ENCODE peak calls at places on chromosomes 1 and 21, in five cellular contexts. One of them, this sample, is unnamed.
A peak's percentile ranks its signal among the peaks of the same experiment; 100 is the strongest.

GRCh38 chr1:14824314-14824915 is 225.9 kb downstream of the KAZN start:
- DNase-seq in GDM1: no peak
- DNase-seq in stimulated activated CD8-positive, alpha-beta memory T cell treated with anti-CD3 and anti-CD28 coated beads, Interleukin-7, amount 100 ng/mL, for 24 hours: no peak
- DNase-seq in activated T-cell treated with anti-CD3 and anti-CD28 coated beads for 1 hour: no peak
- DNase-seq in myocyte: no peak
- DNase-seq in this sample: no peak

GRCh38 chr1:60923287-60924110 is 158.9 kb upstream of the NFIA start:
- DNase-seq in activated T-cell treated with anti-CD3 and anti-CD28 coated beads for 1 hour: no peak
- DNase-seq in stimulated activated CD8-positive, alpha-beta memory T cell treated with anti-CD3 and anti-CD28 coated beads, Interleukin-7, amount 100 ng/mL, for 24 hours: no peak
- DNase-seq in GDM1: no peak
- DNase-seq in myocyte: no peak
- DNase-seq in this sample: no peak

GRCh38 chr21:17612023-17612564 is 607 bp downstream of the BTG3 start:
- DNase-seq in activated T-cell treated with anti-CD3 and anti-CD28 coated beads for 1 hour: peak; percentile 8
- DNase-seq in GDM1: no peak
- DNase-seq in stimulated activated CD8-positive, alpha-beta memory T cell treated with anti-CD3 and anti-CD28 coated beads, Interleukin-7, amount 100 ng/mL, for 24 hours: peak; percentile 8
- DNase-seq in myocyte: no peak
- DNase-seq in this sample: peak; percentile 53

GRCh38 chr1:7663451-7664146 is 107.5 kb upstream of the VAMP3 start:
- DNase-seq in GDM1: no peak
- DNase-seq in myocyte: no peak
- DNase-seq in stimulated activated CD8-positive, alpha-beta memory T cell treated with anti-CD3 and anti-CD28 coated beads, Interleukin-7, amount 100 ng/mL, for 24 hours: no peak
- DNase-seq in activated T-cell treated with anti-CD3 and anti-CD28 coated beads for 1 hour: no peak
- DNase-seq in this sample: no peak

GRCh38 chr1:93608188-93609109 is 73.2 kb downstream of the BCAR3 start:
- DNase-seq in activated T-cell treated with anti-CD3 and anti-CD28 coated beads for 1 hour: no peak
- DNase-seq in GDM1: no peak
- DNase-seq in stimulated activated CD8-positive, alpha-beta memory T cell treated with anti-CD3 and anti-CD28 coated beads, Interleukin-7, amount 100 ng/mL, for 24 hours: no peak
- DNase-seq in myocyte: peak; percentile 66
- DNase-seq in this sample: peak; percentile 79

GRCh38 chr1:77889240-77889637 is 815 bp downstream of the NEXN start:
- DNase-seq in myocyte: peak; percentile 50
- DNase-seq in stimulated activated CD8-positive, alpha-beta memory T cell treated with anti-CD3 and anti-CD28 coated beads, Interleukin-7, amount 100 ng/mL, for 24 hours: no peak
- DNase-seq in GDM1: no peak
- DNase-seq in activated T-cell treated with anti-CD3 and anti-CD28 coated beads for 1 hour: no peak
- DNase-seq in this sample: peak; percentile 73

GRCh38 chr1:11736746-11737639 is 1.1 kb downstream of the AGTRAP start:
- DNase-seq in GDM1: peak; percentile 14
- DNase-seq in activated T-cell treated with anti-CD3 and anti-CD28 coated beads for 1 hour: no peak
- DNase-seq in myocyte: peak; percentile 55
- DNase-seq in stimulated activated CD8-positive, alpha-beta memory T cell treated with anti-CD3 and anti-CD28 coated beads, Interleukin-7, amount 100 ng/mL, for 24 hours: no peak
- DNase-seq in this sample: peak; percentile 74

GRCh38 chr21:17925000-17925610 is 105.9 kb upstream of the C21orf91 start:
- DNase-seq in myocyte: peak; percentile 68
- DNase-seq in activated T-cell treated with anti-CD3 and anti-CD28 coated beads for 1 hour: peak; percentile 25
- DNase-seq in GDM1: peak; percentile 9
- DNase-seq in stimulated activated CD8-positive, alpha-beta memory T cell treated with anti-CD3 and anti-CD28 coated beads, Interleukin-7, amount 100 ng/mL, for 24 hours: no peak
- DNase-seq in this sample: peak; percentile 59

GRCh38 chr1:7893529-7894180 is 40.8 kb upstream of the UTS2 start:
- DNase-seq in GDM1: no peak
- DNase-seq in myocyte: peak; percentile 65
- DNase-seq in activated T-cell treated with anti-CD3 and anti-CD28 coated beads for 1 hour: no peak
- DNase-seq in stimulated activated CD8-positive, alpha-beta memory T cell treated with anti-CD3 and anti-CD28 coated beads, Interleukin-7, amount 100 ng/mL, for 24 hours: no peak
- DNase-seq in this sample: peak; percentile 61

GRCh38 chr21:16040601-16041000 is 310.8 kb downstream of the USP25 start:
- DNase-seq in stimulated activated CD8-positive, alpha-beta memory T cell treated with anti-CD3 and anti-CD28 coated beads, Interleukin-7, amount 100 ng/mL, for 24 hours: no peak
- DNase-seq in myocyte: peak; percentile 5
- DNase-seq in GDM1: no peak
- DNase-seq in activated T-cell treated with anti-CD3 and anti-CD28 coated beads for 1 hour: no peak
- DNase-seq in this sample: peak; percentile 45

GRCh38 chr1:195617157-195617556 is 991.1 kb downstream of the KCNT2 start:
- DNase-seq in stimulated activated CD8-positive, alpha-beta memory T cell treated with anti-CD3 and anti-CD28 coated beads, Interleukin-7, amount 100 ng/mL, for 24 hours: no peak
- DNase-seq in GDM1: no peak
- DNase-seq in activated T-cell treated with anti-CD3 and anti-CD28 coated beads for 1 hour: no peak
- DNase-seq in myocyte: no peak
- DNase-seq in this sample: no peak

GRCh38 chr1:191541741-191542140 is 616.5 kb upstream of the RGS18 start:
- DNase-seq in activated T-cell treated with anti-CD3 and anti-CD28 coated beads for 1 hour: no peak
- DNase-seq in stimulated activated CD8-positive, alpha-beta memory T cell treated with anti-CD3 and anti-CD28 coated beads, Interleukin-7, amount 100 ng/mL, for 24 hours: no peak
- DNase-seq in GDM1: no peak
- DNase-seq in myocyte: no peak
- DNase-seq in this sample: no peak

GRCh38 chr1:28579374-28579773 is 12.7 kb upstream of the RAB42 start:
- DNase-seq in GDM1: no peak
- DNase-seq in stimulated activated CD8-positive, alpha-beta memory T cell treated with anti-CD3 and anti-CD28 coated beads, Interleukin-7, amount 100 ng/mL, for 24 hours: no peak
- DNase-seq in myocyte: no peak
- DNase-seq in activated T-cell treated with anti-CD3 and anti-CD28 coated beads for 1 hour: no peak
- DNase-seq in this sample: peak; percentile 3

GRCh38 chr1:55741516-55741915 is 526.4 kb upstream of the USP24 start:
- DNase-seq in stimulated activated CD8-positive, alpha-beta memory T cell treated with anti-CD3 and anti-CD28 coated beads, Interleukin-7, amount 100 ng/mL, for 24 hours: no peak
- DNase-seq in GDM1: no peak
- DNase-seq in myocyte: no peak
- DNase-seq in activated T-cell treated with anti-CD3 and anti-CD28 coated beads for 1 hour: no peak
- DNase-seq in this sample: peak; percentile 53

GRCh38 chr1:243495442-243496172 is 239.8 kb downstream of the SDCCAG8 start:
- DNase-seq in myocyte: peak; percentile 63
- DNase-seq in GDM1: no peak
- DNase-seq in stimulated activated CD8-positive, alpha-beta memory T cell treated with anti-CD3 and anti-CD28 coated beads, Interleukin-7, amount 100 ng/mL, for 24 hours: no peak
- DNase-seq in activated T-cell treated with anti-CD3 and anti-CD28 coated beads for 1 hour: no peak
- DNase-seq in this sample: peak; percentile 27

GRCh38 chr1:41830711-41831110 is 88.0 kb downstream of the HIVEP3 start:
- DNase-seq in myocyte: no peak
- DNase-seq in activated T-cell treated with anti-CD3 and anti-CD28 coated beads for 1 hour: no peak
- DNase-seq in stimulated activated CD8-positive, alpha-beta memory T cell treated with anti-CD3 and anti-CD28 coated beads, Interleukin-7, amount 100 ng/mL, for 24 hours: no peak
- DNase-seq in GDM1: no peak
- DNase-seq in this sample: peak; percentile 11

GRCh38 chr1:199751524-199751923 is 276.0 kb upstream of the NR5A2 start:
- DNase-seq in GDM1: no peak
- DNase-seq in activated T-cell treated with anti-CD3 and anti-CD28 coated beads for 1 hour: no peak
- DNase-seq in stimulated activated CD8-positive, alpha-beta memory T cell treated with anti-CD3 and anti-CD28 coated beads, Interleukin-7, amount 100 ng/mL, for 24 hours: no peak
- DNase-seq in myocyte: no peak
- DNase-seq in this sample: no peak

GRCh38 chr21:37536616-37537278 is 170.2 kb downstream of the DYRK1A start:
- DNase-seq in myocyte: no peak
- DNase-seq in stimulated activated CD8-positive, alpha-beta memory T cell treated with anti-CD3 and anti-CD28 coated beads, Interleukin-7, amount 100 ng/mL, for 24 hours: no peak
- DNase-seq in activated T-cell treated with anti-CD3 and anti-CD28 coated beads for 1 hour: no peak
- DNase-seq in GDM1: peak; percentile 56
- DNase-seq in this sample: no peak

GRCh38 chr1:228060458-228061190 is 21.9 kb upstream of the ARF1 start:
- DNase-seq in activated T-cell treated with anti-CD3 and anti-CD28 coated beads for 1 hour: no peak
- DNase-seq in GDM1: no peak
- DNase-seq in myocyte: no peak
- DNase-seq in stimulated activated CD8-positive, alpha-beta memory T cell treated with anti-CD3 and anti-CD28 coated beads, Interleukin-7, amount 100 ng/mL, for 24 hours: no peak
- DNase-seq in this sample: peak; percentile 27

GRCh38 chr1:239982762-239983161 is 108.9 kb upstream of the FMN2 start:
- DNase-seq in GDM1: no peak
- DNase-seq in activated T-cell treated with anti-CD3 and anti-CD28 coated beads for 1 hour: no peak
- DNase-seq in myocyte: peak; percentile 33
- DNase-seq in stimulated activated CD8-positive, alpha-beta memory T cell treated with anti-CD3 and anti-CD28 coated beads, Interleukin-7, amount 100 ng/mL, for 24 hours: no peak
- DNase-seq in this sample: no peak

GRCh38 chr1:39410915-39411436 is 80.5 kb upstream of the BMP8A start:
- DNase-seq in stimulated activated CD8-positive, alpha-beta memory T cell treated with anti-CD3 and anti-CD28 coated beads, Interleukin-7, amount 100 ng/mL, for 24 hours: no peak
- DNase-seq in myocyte: peak; percentile 92
- DNase-seq in GDM1: no peak
- DNase-seq in activated T-cell treated with anti-CD3 and anti-CD28 coated beads for 1 hour: peak; percentile 53
- DNase-seq in this sample: peak; percentile 94

GRCh38 chr1:37513795-37514349 is 694 bp downstream of the MEAF6 start:
- DNase-seq in myocyte: no peak
- DNase-seq in activated T-cell treated with anti-CD3 and anti-CD28 coated beads for 1 hour: no peak
- DNase-seq in GDM1: no peak
- DNase-seq in stimulated activated CD8-positive, alpha-beta memory T cell treated with anti-CD3 and anti-CD28 coated beads, Interleukin-7, amount 100 ng/mL, for 24 hours: no peak
- DNase-seq in this sample: peak; percentile 28

GRCh38 chr1:190084552-190084951 is 393.1 kb downstream of the BRINP3 start:
- DNase-seq in stimulated activated CD8-positive, alpha-beta memory T cell treated with anti-CD3 and anti-CD28 coated beads, Interleukin-7, amount 100 ng/mL, for 24 hours: no peak
- DNase-seq in GDM1: no peak
- DNase-seq in myocyte: no peak
- DNase-seq in activated T-cell treated with anti-CD3 and anti-CD28 coated beads for 1 hour: no peak
- DNase-seq in this sample: no peak